ENCODE peak calls at places on chromosomes 7 and 10, in seven cellular contexts. One of them, this sample, is unnamed.

GRCh38 chr7:129968592-129969383 is 16.0 kb upstream of the UBE2H start:
- DNase-seq in HCT116: no peak
- DNase-seq in GM12878: no peak
- DNase-seq in HepG2: no peak
- DNase-seq in K562: no peak
- DNase-seq in SK-N-SH: no peak
- DNase-seq in H1: no peak
- DNase-seq in this sample: no peak

GRCh38 chr7:139231513-139232376 is 708 bp downstream of the UBN2 start:
- DNase-seq in HCT116: no peak
- DNase-seq in GM12878: no peak
- DNase-seq in HepG2: peak
- DNase-seq in K562: peak
- DNase-seq in SK-N-SH: peak
- DNase-seq in H1: peak
- DNase-seq in this sample: peak

GRCh38 chr7:81210092-81211064 is 291.5 kb upstream of the SEMA3C start:
- DNase-seq in HCT116: no peak
- DNase-seq in GM12878: no peak
- DNase-seq in HepG2: no peak
- DNase-seq in K562: no peak
- DNase-seq in SK-N-SH: no peak
- DNase-seq in H1: no peak
- DNase-seq in this sample: no peak

GRCh38 chr7:55432937-55433784 is 68.0 kb downstream of the LANCL2 start:
- DNase-seq in HCT116: peak
- DNase-seq in GM12878: no peak
- DNase-seq in HepG2: peak
- DNase-seq in K562: no peak
- DNase-seq in SK-N-SH: peak
- DNase-seq in H1: no peak
- DNase-seq in this sample: peak

GRCh38 chr10:49119746-49120145 is 4.4 kb upstream of the VSTM4 start:
- DNase-seq in HCT116: no peak
- DNase-seq in GM12878: no peak
- DNase-seq in HepG2: no peak
- DNase-seq in K562: no peak
- DNase-seq in SK-N-SH: no peak
- DNase-seq in H1: no peak
- DNase-seq in this sample: no peak

GRCh38 chr7:70006411-70006920 is 408.2 kb downstream of the AUTS2 start:
- DNase-seq in HCT116: no peak
- DNase-seq in GM12878: no peak
- DNase-seq in HepG2: no peak
- DNase-seq in K562: no peak
- DNase-seq in SK-N-SH: no peak
- DNase-seq in H1: no peak
- DNase-seq in this sample: no peak

GRCh38 chr10:60444494-60445064 is 54.9 kb upstream of the ANK3 start:
- DNase-seq in HCT116: peak
- DNase-seq in GM12878: no peak
- DNase-seq in HepG2: peak
- DNase-seq in K562: no peak
- DNase-seq in SK-N-SH: no peak
- DNase-seq in H1: no peak
- DNase-seq in this sample: peak

GRCh38 chr10:71812016-71812912 is 38.8 kb downstream of the PSAP start:
- DNase-seq in HCT116: peak
- DNase-seq in GM12878: no peak
- DNase-seq in HepG2: peak
- DNase-seq in K562: peak
- DNase-seq in SK-N-SH: peak
- DNase-seq in H1: no peak
- DNase-seq in this sample: no peak

GRCh38 chr7:42151309-42151708 is 85.7 kb downstream of the GLI3 start:
- DNase-seq in HCT116: no peak
- DNase-seq in GM12878: no peak
- DNase-seq in HepG2: no peak
- DNase-seq in K562: no peak
- DNase-seq in SK-N-SH: no peak
- DNase-seq in H1: no peak
- DNase-seq in this sample: no peak

GRCh38 chr7:37208528-37208927 is 240.1 kb downstream of the ELMO1 start:
- DNase-seq in HCT116: peak
- DNase-seq in GM12878: peak
- DNase-seq in HepG2: peak
- DNase-seq in K562: peak
- DNase-seq in SK-N-SH: peak
- DNase-seq in H1: no peak
- DNase-seq in this sample: peak

GRCh38 chr7:148290451-148291005 is 300.0 kb upstream of the C7orf33 start:
- DNase-seq in HCT116: no peak
- DNase-seq in GM12878: no peak
- DNase-seq in HepG2: no peak
- DNase-seq in K562: no peak
- DNase-seq in SK-N-SH: no peak
- DNase-seq in H1: no peak
- DNase-seq in this sample: no peak

GRCh38 chr10:77836299-77836820 is 90.2 kb downstream of the DLG5 start:
- DNase-seq in HCT116: no peak
- DNase-seq in GM12878: peak
- DNase-seq in HepG2: no peak
- DNase-seq in K562: peak
- DNase-seq in SK-N-SH: no peak
- DNase-seq in H1: no peak
- DNase-seq in this sample: no peak

GRCh38 chr7:90211391-90212148 is at the start of gene STEAP2:
- DNase-seq in HCT116: peak
- DNase-seq in GM12878: no peak
- DNase-seq in HepG2: peak
- DNase-seq in K562: no peak
- DNase-seq in SK-N-SH: peak
- DNase-seq in H1: peak
- DNase-seq in this sample: peak

GRCh38 chr7:90210475-90210874 is 1.1 kb upstream of the STEAP2 start:
- DNase-seq in HCT116: no peak
- DNase-seq in GM12878: no peak
- DNase-seq in HepG2: peak
- DNase-seq in K562: no peak
- DNase-seq in SK-N-SH: no peak
- DNase-seq in H1: no peak
- DNase-seq in this sample: no peak

GRCh38 chr7:90213521-90213920 is 2.0 kb downstream of the STEAP2 start:
- DNase-seq in HCT116: no peak
- DNase-seq in GM12878: no peak
- DNase-seq in HepG2: no peak
- DNase-seq in K562: no peak
- DNase-seq in SK-N-SH: no peak
- DNase-seq in H1: no peak
- DNase-seq in this sample: no peak

GRCh38 chr7:90210925-90211324 is 615 bp upstream of the STEAP2 start:
- DNase-seq in HCT116: no peak
- DNase-seq in GM12878: no peak
- DNase-seq in HepG2: peak
- DNase-seq in K562: no peak
- DNase-seq in SK-N-SH: peak
- DNase-seq in H1: no peak
- DNase-seq in this sample: peak

DNA sequence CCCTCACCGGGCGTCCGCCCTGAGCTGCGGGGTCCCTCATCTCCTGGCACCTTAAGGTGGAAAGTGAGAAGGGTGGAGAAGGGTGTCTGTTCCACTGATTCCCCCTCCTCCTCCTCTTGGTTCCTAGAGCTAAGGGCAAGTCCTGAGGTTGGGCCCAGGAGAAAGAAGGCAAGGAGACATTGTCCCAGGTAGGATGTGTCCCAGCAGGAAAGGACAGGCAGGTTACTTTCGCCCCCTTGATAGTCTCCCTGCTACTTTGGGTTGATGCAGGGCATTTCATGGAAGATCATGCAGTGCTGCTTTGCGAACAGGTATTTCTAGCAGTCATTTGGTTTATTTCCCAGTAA is 582 bp downstream of the STEAP2 start:
- DNase-seq in HCT116: no peak
- DNase-seq in GM12878: no peak
- DNase-seq in HepG2: no peak
- DNase-seq in K562: no peak
- DNase-seq in SK-N-SH: no peak
- DNase-seq in H1: no peak
- DNase-seq in this sample: no peak
- TF ChIP-seq JUND in HCT116: no peak
- TF ChIP-seq JUND in GM12878: no peak
- TF ChIP-seq JUND in HepG2: no peak
- TF ChIP-seq JUND in K562: no peak
- TF ChIP-seq JUND in SK-N-SH: no peak
- TF ChIP-seq JUND in H1: no peak
- TF ChIP-seq JUND in this sample: no peak

DNA sequence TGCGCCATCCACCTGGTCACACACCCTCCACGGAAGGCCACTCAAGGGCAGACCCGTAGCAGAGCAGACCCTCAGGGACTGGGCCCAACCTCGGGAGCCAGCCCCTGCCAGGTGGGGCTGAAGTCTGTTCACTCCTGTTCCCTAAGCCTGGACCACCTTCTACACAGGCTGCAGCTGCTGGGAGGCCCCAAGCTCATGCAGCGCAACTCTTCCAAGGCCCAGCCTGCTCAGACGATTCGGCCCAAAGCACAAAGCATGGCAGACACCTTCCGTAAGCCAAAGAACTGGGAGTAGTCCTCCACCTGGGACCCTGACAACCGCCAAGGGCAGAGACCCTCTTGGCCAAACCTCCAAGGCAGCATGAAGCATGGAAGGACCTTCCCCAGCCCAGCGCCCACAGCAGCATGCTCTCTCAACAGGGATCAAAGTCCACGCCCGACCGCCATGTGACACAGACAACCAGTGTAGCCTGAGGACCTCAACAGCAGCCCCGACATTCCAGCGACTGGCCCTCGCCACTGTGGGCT is 11.5 kb downstream of the SHH start:
- DNase-seq in HCT116: no peak
- DNase-seq in GM12878: no peak
- DNase-seq in HepG2: peak
- DNase-seq in K562: no peak
- DNase-seq in SK-N-SH: peak
- DNase-seq in H1: no peak
- DNase-seq in this sample: no peak
- TF ChIP-seq JUND in HCT116: no peak
- TF ChIP-seq JUND in GM12878: no peak
- TF ChIP-seq JUND in HepG2: no peak
- TF ChIP-seq JUND in K562: no peak
- TF ChIP-seq JUND in SK-N-SH: no peak
- TF ChIP-seq JUND in H1: no peak
- TF ChIP-seq JUND in this sample: no peak

GRCh38 chr7:149564340-149565095 is 66.9 kb upstream of the ZNF746 start:
- DNase-seq in HCT116: no peak
- DNase-seq in GM12878: no peak
- DNase-seq in HepG2: no peak
- DNase-seq in K562: no peak
- DNase-seq in SK-N-SH: no peak
- DNase-seq in H1: no peak
- DNase-seq in this sample: no peak

GRCh38 chr7:149558149-149558861 is 60.7 kb upstream of the ZNF746 start:
- DNase-seq in HCT116: peak
- DNase-seq in GM12878: no peak
- DNase-seq in HepG2: no peak
- DNase-seq in K562: no peak
- DNase-seq in SK-N-SH: no peak
- DNase-seq in H1: no peak
- DNase-seq in this sample: no peak

GRCh38 chr7:149561072-149561471 is 63.5 kb upstream of the ZNF746 start:
- DNase-seq in HCT116: no peak
- DNase-seq in GM12878: no peak
- DNase-seq in HepG2: no peak
- DNase-seq in K562: no peak
- DNase-seq in SK-N-SH: no peak
- DNase-seq in H1: no peak
- DNase-seq in this sample: no peak

GRCh38 chr7:149562602-149563001 is 65.0 kb upstream of the ZNF746 start:
- DNase-seq in HCT116: no peak
- DNase-seq in GM12878: no peak
- DNase-seq in HepG2: no peak
- DNase-seq in K562: no peak
- DNase-seq in SK-N-SH: no peak
- DNase-seq in H1: no peak
- DNase-seq in this sample: no peak

DNA sequence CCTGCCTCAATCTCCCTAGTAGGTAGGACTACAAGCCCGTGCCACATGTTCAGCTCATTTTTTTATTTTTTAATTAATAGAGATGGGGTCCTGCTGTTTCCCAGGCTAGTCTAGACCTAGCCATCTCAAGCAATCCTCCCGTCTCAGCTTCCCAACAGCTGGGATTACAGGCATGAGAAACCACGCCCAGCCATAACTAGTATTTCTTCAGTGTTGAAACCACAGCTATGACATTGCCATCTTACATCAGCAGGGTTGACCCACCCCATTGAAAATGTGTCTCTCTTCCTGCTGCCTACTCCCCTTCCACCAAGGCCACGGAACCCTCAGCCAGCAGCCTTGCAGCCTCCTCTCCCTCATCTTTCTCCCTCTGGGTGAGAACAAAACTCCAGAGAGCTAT is 62.1 kb upstream of the ZNF746 start:
- DNase-seq in HCT116: no peak
- DNase-seq in GM12878: no peak
- DNase-seq in HepG2: no peak
- DNase-seq in K562: no peak
- DNase-seq in SK-N-SH: no peak
- DNase-seq in H1: no peak
- DNase-seq in this sample: no peak
- TF ChIP-seq JUND in HCT116: no peak
- TF ChIP-seq JUND in GM12878: no peak
- TF ChIP-seq JUND in HepG2: no peak
- TF ChIP-seq JUND in K562: no peak
- TF ChIP-seq JUND in SK-N-SH: no peak
- TF ChIP-seq JUND in H1: no peak
- TF ChIP-seq JUND in this sample: no peak

GRCh38 chr10:119449210-119449584 is 93.3 kb downstream of the RGS10 start:
- DNase-seq in HCT116: no peak
- DNase-seq in GM12878: no peak
- DNase-seq in HepG2: no peak
- DNase-seq in K562: no peak
- DNase-seq in SK-N-SH: no peak
- DNase-seq in H1: no peak
- DNase-seq in this sample: no peak

GRCh38 chr10:119449760-119450461 is 92.6 kb downstream of the RGS10 start:
- DNase-seq in HCT116: no peak
- DNase-seq in GM12878: no peak
- DNase-seq in HepG2: no peak
- DNase-seq in K562: no peak
- DNase-seq in SK-N-SH: no peak
- DNase-seq in H1: no peak
- DNase-seq in this sample: no peak

GRCh38 chr10:119451305-119451896 is 91.1 kb downstream of the RGS10 start:
- DNase-seq in HCT116: no peak
- DNase-seq in GM12878: no peak
- DNase-seq in HepG2: no peak
- DNase-seq in K562: no peak
- DNase-seq in SK-N-SH: no peak
- DNase-seq in H1: no peak
- DNase-seq in this sample: no peak

GRCh38 chr10:119452396-119452795 is 90.1 kb downstream of the RGS10 start:
- DNase-seq in HCT116: no peak
- DNase-seq in GM12878: no peak
- DNase-seq in HepG2: no peak
- DNase-seq in K562: no peak
- DNase-seq in SK-N-SH: no peak
- DNase-seq in H1: no peak
- DNase-seq in this sample: no peak

GRCh38 chr10:119450606-119451304 is 91.8 kb downstream of the RGS10 start:
- DNase-seq in HCT116: no peak
- DNase-seq in GM12878: no peak
- DNase-seq in HepG2: no peak
- DNase-seq in K562: no peak
- DNase-seq in SK-N-SH: no peak
- DNase-seq in H1: no peak
- DNase-seq in this sample: no peak
- TF ChIP-seq JUND in HCT116: no peak
- TF ChIP-seq JUND in GM12878: no peak
- TF ChIP-seq JUND in HepG2: no peak
- TF ChIP-seq JUND in K562: no peak
- TF ChIP-seq JUND in SK-N-SH: no peak
- TF ChIP-seq JUND in H1: peak
- TF ChIP-seq JUND in this sample: no peak